ENCODE peak calls at places on chromosomes 1 and 21, in eight cellular contexts. One of them, this sample, is unnamed.

GRCh38 chr1:181485276-181486097 is 2.2 kb downstream of the CACNA1E start:
- DNase-seq in GM23248: peak; percentile 37
- DNase-seq in endothelial cell of umbilical vein: no peak
- DNase-seq in mesendoderm: peak; percentile 67
- DNase-seq in neural progenitor cell: peak; percentile 83
- DNase-seq in endodermal cell: peak; percentile 89
- DNase-seq in GM23338: peak; percentile 81
- DNase-seq in hepatocyte: peak; percentile 67
- DNase-seq in this sample: peak; percentile 86

GRCh38 chr1:62052946-62053345 is 141.7 kb upstream of the L1TD1 start:
- DNase-seq in endodermal cell: no peak
- DNase-seq in neural progenitor cell: no peak
- DNase-seq in GM23338: no peak
- DNase-seq in hepatocyte: no peak
- DNase-seq in mesendoderm: no peak
- DNase-seq in GM23248: no peak
- DNase-seq in endothelial cell of umbilical vein: no peak
- DNase-seq in this sample: no peak

GRCh38 chr21:25615880-25616279 is 8.6 kb upstream of the MRPL39 start:
- DNase-seq in mesendoderm: no peak
- DNase-seq in endodermal cell: no peak
- DNase-seq in GM23248: no peak
- DNase-seq in endothelial cell of umbilical vein: no peak
- DNase-seq in hepatocyte: no peak
- DNase-seq in neural progenitor cell: no peak
- DNase-seq in GM23338: no peak
- DNase-seq in this sample: no peak

GRCh38 chr1:57026942-57027341 is 61.1 kb upstream of the C8B start:
- DNase-seq in endothelial cell of umbilical vein: no peak
- DNase-seq in mesendoderm: no peak
- DNase-seq in neural progenitor cell: no peak
- DNase-seq in endodermal cell: no peak
- DNase-seq in hepatocyte: no peak
- DNase-seq in GM23248: no peak
- DNase-seq in GM23338: no peak
- DNase-seq in this sample: no peak

GRCh38 chr1:199243423-199244061 is 604.7 kb downstream of the PTPRC start:
- DNase-seq in GM23338: peak; percentile 77
- DNase-seq in neural progenitor cell: peak; percentile 63
- DNase-seq in hepatocyte: peak; percentile 34
- DNase-seq in endodermal cell: peak; percentile 95
- DNase-seq in GM23248: peak; percentile 63
- DNase-seq in endothelial cell of umbilical vein: peak; percentile 58
- DNase-seq in mesendoderm: peak; percentile 73
- DNase-seq in this sample: peak; percentile 30

GRCh38 chr1:212507361-212507760 is 74.6 kb downstream of the NENF start:
- DNase-seq in hepatocyte: no peak
- DNase-seq in endothelial cell of umbilical vein: no peak
- DNase-seq in neural progenitor cell: peak; percentile 36
- DNase-seq in GM23248: no peak
- DNase-seq in endodermal cell: no peak
- DNase-seq in GM23338: no peak
- DNase-seq in mesendoderm: no peak
- DNase-seq in this sample: no peak

GRCh38 chr1:12177156-12177998 is 10.6 kb downstream of the TNFRSF1B start:
- DNase-seq in endodermal cell: peak; percentile 67
- DNase-seq in hepatocyte: no peak
- DNase-seq in mesendoderm: no peak
- DNase-seq in endothelial cell of umbilical vein: peak; percentile 20
- DNase-seq in GM23338: no peak
- DNase-seq in neural progenitor cell: peak; percentile 45
- DNase-seq in GM23248: no peak
- DNase-seq in this sample: peak; percentile 75

GRCh38 chr1:44354840-44355581 is at the start of gene ERI3:
- DNase-seq in hepatocyte: peak; percentile 98
- DNase-seq in GM23248: peak; percentile 99
- DNase-seq in GM23338: peak; percentile 99
- DNase-seq in neural progenitor cell: peak; percentile 99
- DNase-seq in endothelial cell of umbilical vein: peak; percentile 99
- DNase-seq in mesendoderm: peak; percentile 99
- DNase-seq in endodermal cell: peak; percentile 99
- DNase-seq in this sample: peak; percentile 99

GRCh38 chr1:230261918-230262650 is 164.0 kb downstream of the PGBD5 start:
- DNase-seq in hepatocyte: peak; percentile 34
- DNase-seq in endodermal cell: peak; percentile 21
- DNase-seq in GM23338: no peak
- DNase-seq in neural progenitor cell: no peak
- DNase-seq in endothelial cell of umbilical vein: no peak
- DNase-seq in GM23248: no peak
- DNase-seq in mesendoderm: no peak
- DNase-seq in this sample: no peak

GRCh38 chr1:19405761-19406481 is 79.4 kb downstream of the CAPZB start:
- DNase-seq in GM23248: peak; percentile 70
- DNase-seq in endothelial cell of umbilical vein: no peak
- DNase-seq in mesendoderm: no peak
- DNase-seq in endodermal cell: no peak
- DNase-seq in neural progenitor cell: peak; percentile 91
- DNase-seq in hepatocyte: peak; percentile 47
- DNase-seq in GM23338: peak; percentile 55
- DNase-seq in this sample: no peak

DNA sequence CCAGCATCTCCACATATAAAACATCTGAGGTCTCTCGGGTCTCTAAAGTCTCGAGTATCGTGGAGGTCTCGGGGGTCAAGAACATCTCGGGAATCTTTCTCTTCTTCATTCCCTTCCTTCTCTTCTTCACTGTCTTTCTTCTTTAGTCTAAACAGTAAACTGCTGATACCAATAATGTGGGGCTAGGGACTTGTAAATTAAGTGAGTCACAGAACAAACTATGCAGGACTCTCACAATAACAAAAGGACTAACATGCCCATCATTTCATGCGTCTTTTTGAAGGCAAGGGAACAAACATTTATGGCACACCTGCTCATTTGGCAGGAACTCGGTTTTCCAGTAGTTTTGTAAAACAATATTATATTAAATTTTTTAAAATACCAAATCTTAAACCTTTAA is 32.4 kb downstream of the PRPF38A start:
- DNase-seq in endothelial cell of umbilical vein: no peak
- DNase-seq in neural progenitor cell: no peak
- DNase-seq in hepatocyte: no peak
- DNase-seq in GM23338: peak; percentile 28
- DNase-seq in mesendoderm: peak; percentile 35
- DNase-seq in GM23248: no peak
- DNase-seq in endodermal cell: peak; percentile 52
- DNase-seq in this sample: no peak
- H3K36me3 ChIP-seq in endothelial cell of umbilical vein: peaks cover 2% of the 10 kb centered on the region
- H3K36me3 ChIP-seq in neural progenitor cell: peaks cover 21% of the 10 kb centered on the region
- H3K36me3 ChIP-seq in hepatocyte: no peaks in the 10 kb centered on the region
- H3K36me3 ChIP-seq in GM23338: peaks cover 3% of the 10 kb centered on the region
- H3K36me3 ChIP-seq in mesendoderm: no peaks in the 10 kb centered on the region
- H3K36me3 ChIP-seq in GM23248: peaks cover 20% of the 10 kb centered on the region
- H3K36me3 ChIP-seq in endodermal cell: peaks cover 98% of the 10 kb centered on the region
- H3K36me3 ChIP-seq in this sample: no peaks in the 10 kb centered on the region

DNA sequence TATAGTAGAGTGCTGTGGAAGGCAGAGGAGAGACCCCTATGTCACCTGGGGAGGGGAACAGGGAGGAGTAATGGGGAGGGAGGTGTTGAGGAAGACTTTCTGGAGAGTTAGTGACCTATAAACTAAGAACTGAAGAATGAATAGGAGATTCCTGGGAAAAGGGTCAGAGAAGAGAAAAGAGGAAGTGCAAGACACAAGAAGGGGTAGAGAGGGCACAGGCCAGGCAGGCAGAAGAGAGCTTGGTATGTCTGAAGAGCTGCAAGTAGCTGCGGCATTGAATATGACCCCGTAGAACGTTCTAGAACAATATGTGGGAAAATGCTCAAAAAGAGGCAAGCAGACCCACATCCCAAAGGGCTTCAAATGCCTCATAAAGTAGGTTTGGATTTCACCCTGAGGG is 361.2 kb downstream of the PRDM2 start:
- DNase-seq in hepatocyte: no peak
- DNase-seq in GM23338: no peak
- DNase-seq in endothelial cell of umbilical vein: no peak
- DNase-seq in endodermal cell: no peak
- DNase-seq in GM23248: no peak
- DNase-seq in neural progenitor cell: no peak
- DNase-seq in mesendoderm: no peak
- DNase-seq in this sample: no peak
- H3K36me3 ChIP-seq in hepatocyte: no peaks in the 10 kb centered on the region
- H3K36me3 ChIP-seq in GM23338: no peaks in the 10 kb centered on the region
- H3K36me3 ChIP-seq in endothelial cell of umbilical vein: no peaks in the 10 kb centered on the region
- H3K36me3 ChIP-seq in endodermal cell: no peaks in the 10 kb centered on the region
- H3K36me3 ChIP-seq in GM23248: no peaks in the 10 kb centered on the region
- H3K36me3 ChIP-seq in neural progenitor cell: no peaks in the 10 kb centered on the region
- H3K36me3 ChIP-seq in mesendoderm: no peaks in the 10 kb centered on the region
- H3K36me3 ChIP-seq in this sample: no peaks in the 10 kb centered on the region

GRCh38 chr21:31335957-31336738 is 7.9 kb downstream of the TIAM1 start:
- DNase-seq in hepatocyte: peak; percentile 27
- DNase-seq in neural progenitor cell: no peak
- DNase-seq in mesendoderm: no peak
- DNase-seq in GM23338: no peak
- DNase-seq in endothelial cell of umbilical vein: no peak
- DNase-seq in endodermal cell: no peak
- DNase-seq in GM23248: peak; percentile 92
- DNase-seq in this sample: no peak
- H3K36me3 ChIP-seq in hepatocyte: no peaks in the 10 kb centered on the region
- H3K36me3 ChIP-seq in neural progenitor cell: no peaks in the 10 kb centered on the region
- H3K36me3 ChIP-seq in mesendoderm: no peaks in the 10 kb centered on the region
- H3K36me3 ChIP-seq in GM23338: no peaks in the 10 kb centered on the region
- H3K36me3 ChIP-seq in endothelial cell of umbilical vein: no peaks in the 10 kb centered on the region
- H3K36me3 ChIP-seq in endodermal cell: no peaks in the 10 kb centered on the region
- H3K36me3 ChIP-seq in GM23248: no peaks in the 10 kb centered on the region
- H3K36me3 ChIP-seq in this sample: no peaks in the 10 kb centered on the region

DNA sequence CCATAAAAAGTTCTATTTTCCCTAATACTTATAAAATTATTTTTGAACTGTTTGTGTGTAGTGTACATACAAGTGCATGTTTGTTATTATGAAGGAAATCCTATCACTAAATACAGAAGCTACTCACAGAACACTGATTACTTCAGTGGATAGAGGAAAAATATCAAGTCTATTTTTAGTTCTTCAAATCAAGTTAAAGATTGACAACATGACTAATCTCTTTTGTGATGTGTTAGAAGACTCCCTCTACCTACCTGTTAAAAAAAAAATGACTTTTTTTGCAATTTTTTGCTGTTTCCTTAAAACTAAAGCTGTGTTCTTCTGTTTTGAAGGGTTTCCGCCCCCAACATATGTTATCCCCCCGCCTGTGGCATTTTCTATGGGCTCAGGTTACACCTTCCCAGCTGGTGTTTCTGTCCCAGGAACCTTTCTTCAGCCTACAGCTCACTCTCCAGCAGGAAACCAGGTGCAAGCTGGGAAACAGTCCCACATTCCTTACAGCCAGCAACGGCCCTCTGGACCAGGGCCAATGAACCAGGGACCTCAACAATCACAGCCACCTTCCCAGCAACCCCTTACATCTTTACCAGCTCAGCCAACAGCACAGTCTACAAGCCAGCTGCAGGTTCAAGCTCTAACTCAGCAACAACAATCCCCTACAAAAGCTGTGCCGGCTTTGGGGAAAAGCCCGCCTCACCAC is 45.5 kb downstream of the NCF2 start:
- DNase-seq in GM23338: peak; percentile 28
- DNase-seq in hepatocyte: peak; percentile 62
- DNase-seq in endodermal cell: no peak
- DNase-seq in neural progenitor cell: peak; percentile 4
- DNase-seq in endothelial cell of umbilical vein: no peak
- DNase-seq in mesendoderm: peak; percentile 30
- DNase-seq in GM23248: no peak
- DNase-seq in this sample: no peak
- H3K36me3 ChIP-seq in GM23338: peaks cover 53% of the 10 kb centered on the region
- H3K36me3 ChIP-seq in hepatocyte: no peaks in the 10 kb centered on the region
- H3K36me3 ChIP-seq in endodermal cell: peaks cover 100% of the 10 kb centered on the region
- H3K36me3 ChIP-seq in neural progenitor cell: peaks cover 48% of the 10 kb centered on the region
- H3K36me3 ChIP-seq in endothelial cell of umbilical vein: peaks cover 28% of the 10 kb centered on the region
- H3K36me3 ChIP-seq in mesendoderm: peaks cover 5% of the 10 kb centered on the region
- H3K36me3 ChIP-seq in GM23248: peaks cover 69% of the 10 kb centered on the region
- H3K36me3 ChIP-seq in this sample: peaks cover 24% of the 10 kb centered on the region

GRCh38 chr1:34590211-34590623 is 164.6 kb upstream of the GJB5 start:
- DNase-seq in hepatocyte: peak; percentile 87
- DNase-seq in GM23338: peak; percentile 54
- DNase-seq in mesendoderm: peak; percentile 82
- DNase-seq in endodermal cell: peak; percentile 91
- DNase-seq in neural progenitor cell: peak; percentile 33
- DNase-seq in GM23248: peak; percentile 16
- DNase-seq in endothelial cell of umbilical vein: no peak
- DNase-seq in this sample: peak; percentile 43

DNA sequence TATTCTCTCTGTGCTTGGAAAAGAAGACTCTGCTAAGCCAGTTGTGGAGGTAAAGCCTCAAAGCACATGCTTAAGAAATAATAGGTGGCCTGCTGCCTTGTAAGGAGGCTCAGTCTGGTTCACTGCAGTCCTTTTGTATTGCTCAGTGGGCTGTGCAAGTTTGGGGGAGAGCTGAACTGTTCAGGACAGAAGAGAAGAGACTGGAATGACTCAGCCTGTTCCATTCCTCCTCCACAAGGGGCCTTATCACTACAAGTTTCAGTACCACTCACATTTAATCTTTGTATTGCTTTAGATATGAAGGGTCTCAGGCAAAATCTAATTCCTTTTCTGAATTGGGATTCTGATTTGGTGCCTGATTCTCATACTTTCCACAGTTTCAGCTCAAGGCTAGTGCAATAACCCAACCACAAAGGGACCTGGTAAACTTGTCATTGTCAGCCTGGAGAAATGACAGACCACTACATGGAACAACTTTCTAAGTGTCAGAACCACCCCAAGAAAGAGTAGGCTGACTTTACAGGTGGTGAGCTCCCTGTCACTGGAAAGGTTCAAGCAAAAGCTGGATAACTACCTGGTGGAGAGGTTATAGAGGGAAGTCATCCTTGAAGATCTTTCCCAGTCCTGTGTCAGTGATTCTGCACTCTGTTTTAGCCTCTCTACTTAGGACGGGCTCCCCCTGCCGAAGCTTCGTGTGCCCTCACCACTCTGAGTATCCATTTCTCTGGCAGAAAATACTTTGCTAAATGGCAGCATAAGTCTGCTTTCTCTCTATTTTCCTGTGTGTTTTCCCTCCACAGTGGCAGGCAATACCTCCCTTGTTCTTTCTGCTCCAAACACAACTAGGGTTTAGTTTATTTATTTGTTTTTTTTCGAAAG is 162.9 kb upstream of the GJB5 start:
- DNase-seq in endodermal cell: no peak
- DNase-seq in GM23338: no peak
- DNase-seq in endothelial cell of umbilical vein: no peak
- DNase-seq in neural progenitor cell: no peak
- DNase-seq in mesendoderm: no peak
- DNase-seq in hepatocyte: no peak
- DNase-seq in GM23248: peak; percentile 59
- DNase-seq in this sample: peak; percentile 23
- H3K36me3 ChIP-seq in endodermal cell: no peaks in the 10 kb centered on the region
- H3K36me3 ChIP-seq in GM23338: no peaks in the 10 kb centered on the region
- H3K36me3 ChIP-seq in endothelial cell of umbilical vein: no peaks in the 10 kb centered on the region
- H3K36me3 ChIP-seq in neural progenitor cell: no peaks in the 10 kb centered on the region
- H3K36me3 ChIP-seq in mesendoderm: no peaks in the 10 kb centered on the region
- H3K36me3 ChIP-seq in hepatocyte: no peaks in the 10 kb centered on the region
- H3K36me3 ChIP-seq in GM23248: no peaks in the 10 kb centered on the region
- H3K36me3 ChIP-seq in this sample: no peaks in the 10 kb centered on the region

GRCh38 chr1:54372978-54373377 is 33.2 kb downstream of the SSBP3 start:
- DNase-seq in mesendoderm: no peak
- DNase-seq in neural progenitor cell: no peak
- DNase-seq in endodermal cell: no peak
- DNase-seq in endothelial cell of umbilical vein: no peak
- DNase-seq in GM23338: no peak
- DNase-seq in GM23248: no peak
- DNase-seq in hepatocyte: no peak
- DNase-seq in this sample: no peak
- H3K36me3 ChIP-seq in mesendoderm: no peaks in the 10 kb centered on the region
- H3K36me3 ChIP-seq in neural progenitor cell: no peaks in the 10 kb centered on the region
- H3K36me3 ChIP-seq in endodermal cell: peaks cover 89% of the 10 kb centered on the region
- H3K36me3 ChIP-seq in endothelial cell of umbilical vein: no peaks in the 10 kb centered on the region
- H3K36me3 ChIP-seq in GM23338: no peaks in the 10 kb centered on the region
- H3K36me3 ChIP-seq in GM23248: no peaks in the 10 kb centered on the region
- H3K36me3 ChIP-seq in hepatocyte: no peaks in the 10 kb centered on the region
- H3K36me3 ChIP-seq in this sample: peaks cover 1% of the 10 kb centered on the region

This sample was measured in H7.